ENCODE peak calls at places on chromosomes 1 and 21, in nine cellular contexts. One of them, this sample, is unnamed.

GRCh38 chr1:162910161-162910560 is 49.2 kb upstream of the CCDC190 start:
- DNase-seq in uterus: no peak
- DNase-seq in CD8-positive, alpha-beta T cell: no peak
- DNase-seq in mammary epithelial cell: no peak
- DNase-seq in psoas muscle: no peak
- DNase-seq in AG04449: no peak
- DNase-seq in fibroblast of lung: no peak
- DNase-seq in esophagus squamous epithelium: no peak
- DNase-seq in NB4: no peak
- DNase-seq in this sample: no peak

GRCh38 chr1:64917328-64917861 is 49.0 kb downstream of the JAK1 start:
- DNase-seq in uterus: peak; percentile 48
- DNase-seq in CD8-positive, alpha-beta T cell: no peak
- DNase-seq in mammary epithelial cell: peak; percentile 78
- DNase-seq in psoas muscle: peak; percentile 70
- DNase-seq in AG04449: peak; percentile 98
- DNase-seq in fibroblast of lung: peak; percentile 99
- DNase-seq in esophagus squamous epithelium: no peak
- DNase-seq in NB4: peak; percentile 78
- DNase-seq in this sample: peak; percentile 97

GRCh38 chr21:17789660-17790059 is 29.5 kb downstream of the C21orf91 start:
- DNase-seq in uterus: no peak
- DNase-seq in CD8-positive, alpha-beta T cell: no peak
- DNase-seq in mammary epithelial cell: no peak
- DNase-seq in psoas muscle: no peak
- DNase-seq in AG04449: no peak
- DNase-seq in fibroblast of lung: no peak
- DNase-seq in esophagus squamous epithelium: no peak
- DNase-seq in NB4: peak; percentile 30
- DNase-seq in this sample: no peak

GRCh38 chr1:242467556-242468145 is 56.8 kb downstream of the PLD5 start:
- DNase-seq in uterus: peak; percentile 64
- DNase-seq in CD8-positive, alpha-beta T cell: no peak
- DNase-seq in mammary epithelial cell: peak; percentile 50
- DNase-seq in psoas muscle: no peak
- DNase-seq in AG04449: no peak
- DNase-seq in fibroblast of lung: peak; percentile 18
- DNase-seq in esophagus squamous epithelium: no peak
- DNase-seq in NB4: peak; percentile 46
- DNase-seq in this sample: no peak

GRCh38 chr1:11797525-11798216 is 8.1 kb downstream of the MTHFR start:
- DNase-seq in uterus: no peak
- DNase-seq in CD8-positive, alpha-beta T cell: no peak
- DNase-seq in mammary epithelial cell: no peak
- DNase-seq in psoas muscle: no peak
- DNase-seq in AG04449: no peak
- DNase-seq in fibroblast of lung: peak; percentile 25
- DNase-seq in esophagus squamous epithelium: no peak
- DNase-seq in NB4: no peak
- DNase-seq in this sample: peak; percentile 91

GRCh38 chr21:42983102-42983501 is 8.7 kb downstream of the PKNOX1 start:
- DNase-seq in uterus: no peak
- DNase-seq in CD8-positive, alpha-beta T cell: no peak
- DNase-seq in mammary epithelial cell: no peak
- DNase-seq in psoas muscle: no peak
- DNase-seq in AG04449: no peak
- DNase-seq in fibroblast of lung: peak; percentile 42
- DNase-seq in esophagus squamous epithelium: no peak
- DNase-seq in NB4: no peak
- DNase-seq in this sample: no peak

GRCh38 chr1:30423570-30423969 is 299.8 kb downstream of the MATN1 start:
- DNase-seq in uterus: no peak
- DNase-seq in CD8-positive, alpha-beta T cell: no peak
- DNase-seq in mammary epithelial cell: no peak
- DNase-seq in psoas muscle: no peak
- DNase-seq in AG04449: no peak
- DNase-seq in fibroblast of lung: no peak
- DNase-seq in esophagus squamous epithelium: no peak
- DNase-seq in NB4: no peak
- DNase-seq in this sample: no peak

GRCh38 chr1:58901008-58901407 is 117.2 kb upstream of the JUN start:
- DNase-seq in uterus: no peak
- DNase-seq in CD8-positive, alpha-beta T cell: no peak
- DNase-seq in mammary epithelial cell: no peak
- DNase-seq in psoas muscle: no peak
- DNase-seq in AG04449: no peak
- DNase-seq in fibroblast of lung: no peak
- DNase-seq in esophagus squamous epithelium: no peak
- DNase-seq in NB4: no peak
- DNase-seq in this sample: no peak

GRCh38 chr1:155940531-155940992 is 876 bp upstream of the RXFP4 start:
- DNase-seq in uterus: no peak
- DNase-seq in CD8-positive, alpha-beta T cell: no peak
- DNase-seq in mammary epithelial cell: peak; percentile 51
- DNase-seq in psoas muscle: no peak
- DNase-seq in AG04449: no peak
- DNase-seq in fibroblast of lung: peak; percentile 45
- DNase-seq in esophagus squamous epithelium: no peak
- DNase-seq in NB4: peak; percentile 62
- DNase-seq in this sample: no peak

GRCh38 chr1:117051224-117052064 is 8.7 kb upstream of the TTF2 start:
- DNase-seq in uterus: no peak
- DNase-seq in CD8-positive, alpha-beta T cell: no peak
- DNase-seq in mammary epithelial cell: peak; percentile 46
- DNase-seq in psoas muscle: no peak
- DNase-seq in AG04449: no peak
- DNase-seq in fibroblast of lung: no peak
- DNase-seq in esophagus squamous epithelium: no peak
- DNase-seq in NB4: no peak
- DNase-seq in this sample: no peak

GRCh38 chr1:193581338-193581737 is 394.9 kb upstream of the B3GALT2 start:
- DNase-seq in uterus: no peak
- DNase-seq in CD8-positive, alpha-beta T cell: no peak
- DNase-seq in mammary epithelial cell: no peak
- DNase-seq in psoas muscle: no peak
- DNase-seq in AG04449: no peak
- DNase-seq in fibroblast of lung: no peak
- DNase-seq in esophagus squamous epithelium: no peak
- DNase-seq in NB4: no peak
- DNase-seq in this sample: no peak

GRCh38 chr1:153538315-153538821 is 2.4 kb downstream of the S100A5 start:
- DNase-seq in uterus: no peak
- DNase-seq in CD8-positive, alpha-beta T cell: no peak
- DNase-seq in mammary epithelial cell: no peak
- DNase-seq in psoas muscle: peak; percentile 27
- DNase-seq in AG04449: no peak
- DNase-seq in fibroblast of lung: peak; percentile 26
- DNase-seq in esophagus squamous epithelium: no peak
- DNase-seq in NB4: no peak
- DNase-seq in this sample: no peak

GRCh38 chr1:12087797-12088314 is 24.8 kb downstream of the TNFRSF8 start:
- DNase-seq in uterus: no peak
- DNase-seq in CD8-positive, alpha-beta T cell: no peak
- DNase-seq in mammary epithelial cell: no peak
- DNase-seq in psoas muscle: no peak
- DNase-seq in AG04449: no peak
- DNase-seq in fibroblast of lung: peak; percentile 20
- DNase-seq in esophagus squamous epithelium: no peak
- DNase-seq in NB4: peak; percentile 34
- DNase-seq in this sample: no peak

GRCh38 chr1:20735581-20736111 is 3.1 kb upstream of the SH2D5 start:
- DNase-seq in uterus: no peak
- DNase-seq in CD8-positive, alpha-beta T cell: no peak
- DNase-seq in mammary epithelial cell: peak; percentile 95
- DNase-seq in psoas muscle: no peak
- DNase-seq in AG04449: no peak
- DNase-seq in fibroblast of lung: peak; percentile 26
- DNase-seq in esophagus squamous epithelium: no peak
- DNase-seq in NB4: no peak
- DNase-seq in this sample: no peak

GRCh38 chr1:236877661-236878060 is 82.6 kb downstream of the MTR start:
- DNase-seq in uterus: no peak
- DNase-seq in CD8-positive, alpha-beta T cell: no peak
- DNase-seq in mammary epithelial cell: no peak
- DNase-seq in psoas muscle: no peak
- DNase-seq in AG04449: no peak
- DNase-seq in fibroblast of lung: no peak
- DNase-seq in esophagus squamous epithelium: no peak
- DNase-seq in NB4: no peak
- DNase-seq in this sample: no peak

GRCh38 chr1:243559575-243560172 is 290.4 kb downstream of the AKT3 start:
- DNase-seq in uterus: no peak
- DNase-seq in CD8-positive, alpha-beta T cell: no peak
- DNase-seq in mammary epithelial cell: no peak
- DNase-seq in psoas muscle: no peak
- DNase-seq in AG04449: no peak
- DNase-seq in fibroblast of lung: peak; percentile 46
- DNase-seq in esophagus squamous epithelium: no peak
- DNase-seq in NB4: no peak
- DNase-seq in this sample: no peak

GRCh38 chr1:182939413-182939812 is 13.6 kb downstream of the SHCBP1L start:
- DNase-seq in uterus: no peak
- DNase-seq in CD8-positive, alpha-beta T cell: no peak
- DNase-seq in mammary epithelial cell: no peak
- DNase-seq in psoas muscle: no peak
- DNase-seq in AG04449: no peak
- DNase-seq in fibroblast of lung: no peak
- DNase-seq in esophagus squamous epithelium: no peak
- DNase-seq in NB4: no peak
- DNase-seq in this sample: no peak

GRCh38 chr1:197224160-197224559 is 43.9 kb upstream of the CRB1 start:
- DNase-seq in uterus: no peak
- DNase-seq in CD8-positive, alpha-beta T cell: no peak
- DNase-seq in mammary epithelial cell: no peak
- DNase-seq in psoas muscle: no peak
- DNase-seq in AG04449: no peak
- DNase-seq in fibroblast of lung: no peak
- DNase-seq in esophagus squamous epithelium: no peak
- DNase-seq in NB4: no peak
- DNase-seq in this sample: no peak
- TF ChIP-seq CTCF in uterus: no peak
- TF ChIP-seq CTCF in CD8-positive, alpha-beta T cell: no peak
- TF ChIP-seq CTCF in mammary epithelial cell: peak; percentile 27
- TF ChIP-seq CTCF in psoas muscle: peak; percentile 25
- TF ChIP-seq CTCF in AG04449: no peak
- TF ChIP-seq CTCF in fibroblast of lung: no peak
- TF ChIP-seq CTCF in esophagus squamous epithelium: no peak
- TF ChIP-seq CTCF in NB4: no peak
- TF ChIP-seq CTCF in this sample: peak; percentile 43

DNA sequence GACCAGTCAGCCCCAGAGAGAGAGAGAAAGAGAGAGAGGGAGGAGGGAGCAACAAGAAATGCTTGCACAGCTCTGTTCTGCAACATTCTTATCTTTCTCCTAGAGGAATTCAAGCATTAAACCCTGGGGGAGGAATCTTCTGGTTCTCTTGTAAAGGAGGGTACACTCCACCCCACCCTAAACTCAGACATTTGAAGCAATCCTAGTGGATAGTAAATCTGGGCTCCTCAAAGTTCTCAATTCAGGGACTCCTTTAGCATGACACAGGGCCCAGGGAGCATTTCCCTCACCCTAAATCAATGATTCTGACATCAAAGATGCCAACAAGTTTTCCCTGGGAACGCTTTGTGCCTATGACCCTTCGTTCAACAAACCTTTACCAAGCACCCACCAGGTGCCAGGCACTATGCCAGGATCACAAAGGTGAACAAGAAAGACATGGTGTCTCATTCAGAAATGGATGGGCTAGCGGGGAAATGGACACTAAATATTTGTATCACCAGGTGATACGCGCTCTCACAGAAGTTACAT is 11.9 kb upstream of the CAPN2 start:
- DNase-seq in uterus: no peak
- DNase-seq in CD8-positive, alpha-beta T cell: no peak
- DNase-seq in mammary epithelial cell: no peak
- DNase-seq in psoas muscle: no peak
- DNase-seq in AG04449: no peak
- DNase-seq in fibroblast of lung: peak; percentile 69
- DNase-seq in esophagus squamous epithelium: no peak
- DNase-seq in NB4: no peak
- DNase-seq in this sample: no peak
- H3K4me3 ChIP-seq in uterus: no peak overlapping the region
- H3K4me3 ChIP-seq in CD8-positive, alpha-beta T cell: no peak overlapping the region
- H3K4me3 ChIP-seq in mammary epithelial cell: no peak overlapping the region
- H3K4me3 ChIP-seq in psoas muscle: no peak overlapping the region
- H3K4me3 ChIP-seq in AG04449: peak overlapping the region; percentile 18
- H3K4me3 ChIP-seq in fibroblast of lung: no peak overlapping the region
- H3K4me3 ChIP-seq in esophagus squamous epithelium: no peak overlapping the region
- H3K4me3 ChIP-seq in NB4: no peak overlapping the region
- H3K4me3 ChIP-seq in this sample: no peak overlapping the region

GRCh38 chr1:4120557-4121292 is 220.7 kb upstream of the C1orf174 start:
- DNase-seq in uterus: no peak
- DNase-seq in CD8-positive, alpha-beta T cell: no peak
- DNase-seq in mammary epithelial cell: no peak
- DNase-seq in psoas muscle: no peak
- DNase-seq in AG04449: no peak
- DNase-seq in fibroblast of lung: no peak
- DNase-seq in esophagus squamous epithelium: no peak
- DNase-seq in NB4: no peak
- DNase-seq in this sample: no peak
- TF ChIP-seq CTCF in uterus: no peak
- TF ChIP-seq CTCF in CD8-positive, alpha-beta T cell: no peak
- TF ChIP-seq CTCF in mammary epithelial cell: no peak
- TF ChIP-seq CTCF in psoas muscle: no peak
- TF ChIP-seq CTCF in AG04449: no peak
- TF ChIP-seq CTCF in fibroblast of lung: no peak
- TF ChIP-seq CTCF in esophagus squamous epithelium: no peak
- TF ChIP-seq CTCF in NB4: no peak
- TF ChIP-seq CTCF in this sample: no peak

GRCh38 chr1:26693557-26694184 is 2.1 kb upstream of the ARID1A start:
- DNase-seq in uterus: no peak
- DNase-seq in CD8-positive, alpha-beta T cell: no peak
- DNase-seq in mammary epithelial cell: no peak
- DNase-seq in psoas muscle: no peak
- DNase-seq in AG04449: no peak
- DNase-seq in fibroblast of lung: no peak
- DNase-seq in esophagus squamous epithelium: no peak
- DNase-seq in NB4: no peak
- DNase-seq in this sample: no peak

GRCh38 chr1:26694597-26695416 is 1.0 kb upstream of the ARID1A start:
- DNase-seq in uterus: no peak
- DNase-seq in CD8-positive, alpha-beta T cell: no peak
- DNase-seq in mammary epithelial cell: no peak
- DNase-seq in psoas muscle: no peak
- DNase-seq in AG04449: no peak
- DNase-seq in fibroblast of lung: no peak
- DNase-seq in esophagus squamous epithelium: no peak
- DNase-seq in NB4: peak; percentile 41
- DNase-seq in this sample: no peak

GRCh38 chr1:26692793-26693490 is 2.9 kb upstream of the ARID1A start:
- DNase-seq in uterus: peak; percentile 95
- DNase-seq in CD8-positive, alpha-beta T cell: peak; percentile 78
- DNase-seq in mammary epithelial cell: peak; percentile 99
- DNase-seq in psoas muscle: peak; percentile 93
- DNase-seq in AG04449: peak; percentile 96
- DNase-seq in fibroblast of lung: peak; percentile 100
- DNase-seq in esophagus squamous epithelium: peak; percentile 66
- DNase-seq in NB4: peak; percentile 98
- DNase-seq in this sample: peak; percentile 91

GRCh38 chr1:26695417-26696190 is at the start of gene ARID1A:
- DNase-seq in uterus: peak; percentile 98
- DNase-seq in CD8-positive, alpha-beta T cell: peak; percentile 93
- DNase-seq in mammary epithelial cell: peak; percentile 98
- DNase-seq in psoas muscle: peak; percentile 96
- DNase-seq in AG04449: peak; percentile 85
- DNase-seq in fibroblast of lung: peak; percentile 99
- DNase-seq in esophagus squamous epithelium: peak; percentile 82
- DNase-seq in NB4: peak; percentile 98
- DNase-seq in this sample: peak; percentile 55

GRCh38 chr1:26694185-26694572 is 1.6 kb upstream of the ARID1A start:
- DNase-seq in uterus: no peak
- DNase-seq in CD8-positive, alpha-beta T cell: no peak
- DNase-seq in mammary epithelial cell: no peak
- DNase-seq in psoas muscle: no peak
- DNase-seq in AG04449: no peak
- DNase-seq in fibroblast of lung: no peak
- DNase-seq in esophagus squamous epithelium: no peak
- DNase-seq in NB4: no peak
- DNase-seq in this sample: no peak
- H3K4me3 ChIP-seq in uterus: no peak overlapping the region
- H3K4me3 ChIP-seq in CD8-positive, alpha-beta T cell: peak overlapping the region; percentile 84
- H3K4me3 ChIP-seq in mammary epithelial cell: no peak overlapping the region
- H3K4me3 ChIP-seq in psoas muscle: peak overlapping the region; percentile 89
- H3K4me3 ChIP-seq in AG04449: no peak overlapping the region
- H3K4me3 ChIP-seq in fibroblast of lung: peak overlapping the region; percentile 73
- H3K4me3 ChIP-seq in esophagus squamous epithelium: peak overlapping the region; percentile 74
- H3K4me3 ChIP-seq in NB4: no peak overlapping the region
- H3K4me3 ChIP-seq in this sample: no peak overlapping the region